ENCODE peak calls at places on chromosomes 13 and 19, in seven cellular contexts. M is IMR-90, L is neuronal stem cell, V is H9, W is mesenchymal stem cell, T is trophoblast cell, H is H1. A is an unnamed sample. For H3K4me1, the result is how much of the 10 kb centered on the place peaks cover.

GRCh38 chr13:31611214-31611613 is 128.1 kb upstream of the RXFP2 start:
- DNase-seq in M (no peak), L (no peak), V (no peak), W (no peak), T (no peak), H (no peak), A (no peak)

GRCh38 chr13:110758195-110758594 is 44.7 kb downstream of the ING1 start:
- DNase-seq in M (peak), L (no peak), V (no peak), W (peak), T (no peak), H (no peak), A (peak)

GRCh38 chr13:109782066-109782822 is 4.1 kb downstream of the IRS2 start:
- DNase-seq in M (no peak), L (no peak), V (no peak), W (no peak), T (no peak), H (no peak), A (no peak)

GRCh38 chr13:70544706-70545105 is 436.5 kb upstream of the KLHL1 start:
- DNase-seq in M (no peak), L (no peak), V (no peak), W (peak), T (no peak), H (no peak), A (no peak)

GRCh38 chr19:40213251-40213793 is 4.9 kb downstream of the TTC9B start:
- DNase-seq in M (no peak), L (no peak), V (no peak), W (no peak), T (no peak), H (no peak), A (no peak)

GRCh38 chr19:49327878-49328544 is 3.0 kb upstream of the SLC6A16 start:
- DNase-seq in M (peak), L (no peak), V (peak), W (peak), T (no peak), H (no peak), A (peak)

GRCh38 chr19:55284405-55285058 is 735 bp downstream of the BRSK1 start:
- DNase-seq in M (no peak), L (no peak), V (peak), W (no peak), T (no peak), H (no peak), A (peak)

GRCh38 chr19:12294308-12295158 is at the start of gene ZNF44:
- DNase-seq in M (peak), L (peak), V (peak), W (peak), T (peak), H (peak), A (peak)

GRCh38 chr19:44303976-44304568 is 753 bp downstream of the ZNF235 start:
- DNase-seq in M (peak), L (peak), V (no peak), W (peak), T (no peak), H (no peak), A (peak)

GRCh38 chr13:41502676-41503075 is 45.3 kb downstream of the RGCC start:
- DNase-seq in M (no peak), L (no peak), V (no peak), W (no peak), T (no peak), H (no peak), A (no peak)

GRCh38 chr13:99468971-99469545 is 32.2 kb upstream of the TM9SF2 start:
- DNase-seq in M (no peak), L (peak), V (no peak), W (no peak), T (no peak), H (no peak), A (peak)

DNA sequence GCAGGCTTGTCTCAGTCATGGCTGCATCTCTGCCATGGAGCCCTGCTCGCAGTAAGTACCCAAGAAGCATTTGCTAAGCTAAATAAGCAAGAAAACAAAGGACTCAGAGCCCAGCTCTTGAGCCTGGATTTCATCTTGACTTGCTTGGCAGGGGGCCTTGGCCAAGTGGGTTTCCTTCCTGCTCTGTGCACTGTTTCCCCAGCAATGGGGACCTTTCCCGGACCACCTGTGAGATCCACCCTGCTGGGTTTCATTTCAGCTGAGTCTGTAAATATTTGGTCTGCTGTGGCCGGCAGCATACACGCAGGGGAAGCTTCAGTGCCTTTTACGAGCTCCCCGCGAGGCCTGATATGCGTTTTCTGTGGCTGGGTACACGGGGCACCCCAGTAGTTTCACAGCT is 12.4 kb upstream of the TINCR start:
- DNase-seq in M (no peak), L (no peak), V (no peak), W (no peak), T (no peak), H (no peak), A (no peak)
- H3K9ac ChIP-seq in M (no peak), L (no peak), V (no peak), W (no peak), T (no peak), H (peak), A (no peak)

GRCh38 chr13:33683376-33683775 is 134.6 kb upstream of the RFC3 start:
- DNase-seq in M (no peak), L (no peak), V (no peak), W (no peak), T (no peak), H (no peak), A (no peak)
- H3K4me1 ChIP-seq in M (under half), L (under half), V (under half), W (under half), T (under half), H (under half), A (under half)

GRCh38 chr13:76330216-76330615 is 556.0 kb downstream of the KCTD12 start:
- DNase-seq in M (no peak), L (no peak), V (no peak), W (no peak), T (no peak), H (no peak), A (no peak)
- H4K8ac ChIP-seq in M (no peak), L (no peak), V (no peak), W (no peak), T (no peak), H (no peak), A (no peak)

GRCh38 chr19:30557212-30557611 is 185.0 kb downstream of the ZNF536 start:
- DNase-seq in M (no peak), L (no peak), V (no peak), W (no peak), T (no peak), H (no peak), A (no peak)
- H3K9ac ChIP-seq in M (no peak), L (no peak), V (no peak), W (no peak), T (no peak), H (no peak), A (no peak)

GRCh38 chr19:14027856-14028450 is at the start of gene RLN3:
- DNase-seq in M (no peak), L (no peak), V (no peak), W (no peak), T (no peak), H (no peak), A (no peak)
- H3K4me1 ChIP-seq in M (under half), L (under half), V (under half), W (under half), T (under half), H (under half), A (under half)

DNA sequence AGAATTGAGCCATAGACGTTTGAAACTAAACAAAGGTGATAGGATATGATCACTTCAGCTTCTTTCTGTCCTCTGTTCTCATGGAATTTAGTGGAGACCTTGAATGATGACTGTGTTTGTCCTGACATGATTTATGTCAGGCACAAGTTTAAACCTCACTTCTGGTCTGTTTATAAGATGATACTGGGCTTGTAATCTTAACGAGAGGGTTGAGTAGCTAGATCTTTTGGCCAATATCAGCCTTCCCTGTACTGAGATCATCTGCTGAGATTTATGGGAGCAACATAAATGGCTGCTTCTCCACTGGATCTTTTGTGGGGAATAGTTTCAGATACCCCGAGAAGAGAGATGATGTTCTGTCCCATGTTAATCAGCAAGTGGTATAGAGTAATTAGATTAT is 121.8 kb upstream of the OBI1 start:
- DNase-seq in M (no peak), L (no peak), V (no peak), W (no peak), T (no peak), H (no peak), A (no peak)
- H4K8ac ChIP-seq in M (no peak), L (no peak), V (no peak), W (no peak), T (no peak), H (no peak), A (no peak)

GRCh38 chr13:45218689-45219088 is 17.8 kb upstream of the KCTD4 start:
- DNase-seq in M (no peak), L (no peak), V (no peak), W (no peak), T (no peak), H (no peak), A (no peak)
- H3K9ac ChIP-seq in M (no peak), L (no peak), V (no peak), W (peak), T (no peak), H (no peak), A (no peak)

A was measured in mesendoderm.